ENCODE peak calls at places on chromosomes 5 and 9, in nine cellular contexts. One of them, this sample, is unnamed.
A peak's percentile ranks its signal among the peaks of the same experiment; 100 is the strongest.

GRCh38 chr5:141604318-141604717 is 14.5 kb downstream of the DIAPH1 start:
- DNase-seq in activated CD4-positive, alpha-beta T cell treated with anti-CD3 and anti-CD28 coated beads, Interleukin-2, amount 50 U/mL, for 1 hour: no peak
- DNase-seq in AG09309: peak; percentile 77
- DNase-seq in NCI-H1417: no peak
- DNase-seq in nephron progenitor cell: no peak
- DNase-seq in foreskin keratinocyte: peak; percentile 97
- DNase-seq in body of pancreas: no peak
- DNase-seq in Kasumi-1: peak; percentile 86
- DNase-seq in esophagus squamous epithelium: no peak
- DNase-seq in this sample: peak; percentile 31

GRCh38 chr5:139181835-139182452 is 16.2 kb downstream of the SIL1 start:
- DNase-seq in activated CD4-positive, alpha-beta T cell treated with anti-CD3 and anti-CD28 coated beads, Interleukin-2, amount 50 U/mL, for 1 hour: no peak
- DNase-seq in AG09309: no peak
- DNase-seq in NCI-H1417: no peak
- DNase-seq in nephron progenitor cell: no peak
- DNase-seq in foreskin keratinocyte: peak; percentile 61
- DNase-seq in body of pancreas: no peak
- DNase-seq in Kasumi-1: no peak
- DNase-seq in esophagus squamous epithelium: no peak
- DNase-seq in this sample: no peak

GRCh38 chr9:114110180-114110579 is 11.1 kb upstream of the KIF12 start:
- DNase-seq in activated CD4-positive, alpha-beta T cell treated with anti-CD3 and anti-CD28 coated beads, Interleukin-2, amount 50 U/mL, for 1 hour: no peak
- DNase-seq in AG09309: peak; percentile 60
- DNase-seq in NCI-H1417: no peak
- DNase-seq in nephron progenitor cell: no peak
- DNase-seq in foreskin keratinocyte: peak; percentile 75
- DNase-seq in body of pancreas: no peak
- DNase-seq in Kasumi-1: no peak
- DNase-seq in esophagus squamous epithelium: no peak
- DNase-seq in this sample: no peak

GRCh38 chr5:39209924-39210323 is 9.4 kb downstream of the FYB1 start:
- DNase-seq in activated CD4-positive, alpha-beta T cell treated with anti-CD3 and anti-CD28 coated beads, Interleukin-2, amount 50 U/mL, for 1 hour: peak; percentile 74
- DNase-seq in AG09309: no peak
- DNase-seq in NCI-H1417: no peak
- DNase-seq in nephron progenitor cell: no peak
- DNase-seq in foreskin keratinocyte: no peak
- DNase-seq in body of pancreas: no peak
- DNase-seq in Kasumi-1: peak; percentile 62
- DNase-seq in esophagus squamous epithelium: no peak
- DNase-seq in this sample: no peak

GRCh38 chr5:140800816-140801493 is at the start of gene PCDHA3:
- DNase-seq in activated CD4-positive, alpha-beta T cell treated with anti-CD3 and anti-CD28 coated beads, Interleukin-2, amount 50 U/mL, for 1 hour: no peak
- DNase-seq in AG09309: no peak
- DNase-seq in NCI-H1417: no peak
- DNase-seq in nephron progenitor cell: no peak
- DNase-seq in foreskin keratinocyte: no peak
- DNase-seq in body of pancreas: no peak
- DNase-seq in Kasumi-1: no peak
- DNase-seq in esophagus squamous epithelium: no peak
- DNase-seq in this sample: peak; percentile 48

GRCh38 chr9:123335227-123335985 is 20.6 kb upstream of the CRB2 start:
- DNase-seq in activated CD4-positive, alpha-beta T cell treated with anti-CD3 and anti-CD28 coated beads, Interleukin-2, amount 50 U/mL, for 1 hour: no peak
- DNase-seq in AG09309: peak; percentile 52
- DNase-seq in NCI-H1417: peak; percentile 80
- DNase-seq in nephron progenitor cell: peak; percentile 40
- DNase-seq in foreskin keratinocyte: peak; percentile 52
- DNase-seq in body of pancreas: peak; percentile 28
- DNase-seq in Kasumi-1: no peak
- DNase-seq in esophagus squamous epithelium: no peak
- DNase-seq in this sample: peak; percentile 40

GRCh38 chr5:147482426-147483196 is 27.3 kb downstream of the DPYSL3 start:
- DNase-seq in activated CD4-positive, alpha-beta T cell treated with anti-CD3 and anti-CD28 coated beads, Interleukin-2, amount 50 U/mL, for 1 hour: no peak
- DNase-seq in AG09309: no peak
- DNase-seq in NCI-H1417: peak; percentile 73
- DNase-seq in nephron progenitor cell: no peak
- DNase-seq in foreskin keratinocyte: peak; percentile 1
- DNase-seq in body of pancreas: no peak
- DNase-seq in Kasumi-1: no peak
- DNase-seq in esophagus squamous epithelium: no peak
- DNase-seq in this sample: no peak

GRCh38 chr5:151150484-151151262 is 6.9 kb downstream of the ANXA6 start:
- DNase-seq in activated CD4-positive, alpha-beta T cell treated with anti-CD3 and anti-CD28 coated beads, Interleukin-2, amount 50 U/mL, for 1 hour: peak; percentile 71
- DNase-seq in AG09309: no peak
- DNase-seq in NCI-H1417: peak; percentile 27
- DNase-seq in nephron progenitor cell: peak; percentile 37
- DNase-seq in foreskin keratinocyte: no peak
- DNase-seq in body of pancreas: no peak
- DNase-seq in Kasumi-1: peak; percentile 97
- DNase-seq in esophagus squamous epithelium: no peak
- DNase-seq in this sample: peak; percentile 69

GRCh38 chr9:20111173-20111843 is 322.5 kb upstream of the SLC24A2 start:
- DNase-seq in activated CD4-positive, alpha-beta T cell treated with anti-CD3 and anti-CD28 coated beads, Interleukin-2, amount 50 U/mL, for 1 hour: no peak
- DNase-seq in AG09309: no peak
- DNase-seq in NCI-H1417: no peak
- DNase-seq in nephron progenitor cell: no peak
- DNase-seq in foreskin keratinocyte: no peak
- DNase-seq in body of pancreas: no peak
- DNase-seq in Kasumi-1: no peak
- DNase-seq in esophagus squamous epithelium: no peak
- DNase-seq in this sample: no peak

GRCh38 chr5:14364576-14365472 is 216.8 kb upstream of the OTULINL start:
- DNase-seq in activated CD4-positive, alpha-beta T cell treated with anti-CD3 and anti-CD28 coated beads, Interleukin-2, amount 50 U/mL, for 1 hour: peak; percentile 3
- DNase-seq in AG09309: no peak
- DNase-seq in NCI-H1417: peak; percentile 27
- DNase-seq in nephron progenitor cell: peak; percentile 35
- DNase-seq in foreskin keratinocyte: peak; percentile 20
- DNase-seq in body of pancreas: peak; percentile 72
- DNase-seq in Kasumi-1: no peak
- DNase-seq in esophagus squamous epithelium: no peak
- DNase-seq in this sample: no peak

GRCh38 chr5:181164076-181164952 is 16.9 kb downstream of the OR2V2 start:
- DNase-seq in activated CD4-positive, alpha-beta T cell treated with anti-CD3 and anti-CD28 coated beads, Interleukin-2, amount 50 U/mL, for 1 hour: no peak
- DNase-seq in AG09309: no peak
- DNase-seq in NCI-H1417: no peak
- DNase-seq in nephron progenitor cell: peak; percentile 51
- DNase-seq in foreskin keratinocyte: peak; percentile 38
- DNase-seq in body of pancreas: no peak
- DNase-seq in Kasumi-1: no peak
- DNase-seq in esophagus squamous epithelium: no peak
- DNase-seq in this sample: no peak

GRCh38 chr5:78527925-78528324 is 120.6 kb downstream of the LHFPL2 start:
- DNase-seq in activated CD4-positive, alpha-beta T cell treated with anti-CD3 and anti-CD28 coated beads, Interleukin-2, amount 50 U/mL, for 1 hour: no peak
- DNase-seq in AG09309: no peak
- DNase-seq in NCI-H1417: no peak
- DNase-seq in nephron progenitor cell: no peak
- DNase-seq in foreskin keratinocyte: no peak
- DNase-seq in body of pancreas: no peak
- DNase-seq in Kasumi-1: no peak
- DNase-seq in esophagus squamous epithelium: no peak
- DNase-seq in this sample: no peak

GRCh38 chr5:174520420-174521396 is 203.7 kb upstream of the MSX2 start:
- DNase-seq in activated CD4-positive, alpha-beta T cell treated with anti-CD3 and anti-CD28 coated beads, Interleukin-2, amount 50 U/mL, for 1 hour: no peak
- DNase-seq in AG09309: no peak
- DNase-seq in NCI-H1417: no peak
- DNase-seq in nephron progenitor cell: peak; percentile 56
- DNase-seq in foreskin keratinocyte: peak; percentile 52
- DNase-seq in body of pancreas: peak; percentile 44
- DNase-seq in Kasumi-1: no peak
- DNase-seq in esophagus squamous epithelium: no peak
- DNase-seq in this sample: peak; percentile 72

GRCh38 chr5:159620853-159621540 is 290.7 kb upstream of the IL12B start:
- DNase-seq in activated CD4-positive, alpha-beta T cell treated with anti-CD3 and anti-CD28 coated beads, Interleukin-2, amount 50 U/mL, for 1 hour: no peak
- DNase-seq in AG09309: no peak
- DNase-seq in NCI-H1417: no peak
- DNase-seq in nephron progenitor cell: no peak
- DNase-seq in foreskin keratinocyte: peak; percentile 82
- DNase-seq in body of pancreas: no peak
- DNase-seq in Kasumi-1: no peak
- DNase-seq in esophagus squamous epithelium: no peak
- DNase-seq in this sample: no peak

GRCh38 chr9:127612993-127613954 is 1.2 kb downstream of the STXBP1 start:
- DNase-seq in activated CD4-positive, alpha-beta T cell treated with anti-CD3 and anti-CD28 coated beads, Interleukin-2, amount 50 U/mL, for 1 hour: peak; percentile 21
- DNase-seq in AG09309: no peak
- DNase-seq in NCI-H1417: peak; percentile 35
- DNase-seq in nephron progenitor cell: peak; percentile 52
- DNase-seq in foreskin keratinocyte: peak; percentile 53
- DNase-seq in body of pancreas: peak; percentile 53
- DNase-seq in Kasumi-1: no peak
- DNase-seq in esophagus squamous epithelium: no peak
- DNase-seq in this sample: peak; percentile 61

This sample was measured in testis.